ENCODE peak calls at places on chromosomes 13 and 19, in six cellular contexts. T is PC-3, E is breast epithelium, W is fibroblast of lung, J is mucosa of descending colon, U is BJ. S is an unnamed sample.

GRCh38 chr19:8607386-8607785 is 3.1 kb downstream of the ADAMTS10 start:
- DNase-seq in T (no peak), E (no peak), W (peak; percentile 33), J (no peak), U (no peak), S (no peak)

GRCh38 chr19:10431254-10431942 is 11.1 kb downstream of the PDE4A start:
- DNase-seq in T (peak; percentile 37), E (no peak), W (no peak), J (peak; percentile 65), U (no peak), S (no peak)

GRCh38 chr19:19410553-19411550 is 5.4 kb downstream of the GATAD2A start:
- DNase-seq in T (no peak), E (no peak), W (no peak), J (no peak), U (no peak), S (no peak)

GRCh38 chr19:57841364-57841763 is 8.3 kb upstream of the ZNF587 start:
- DNase-seq in T (no peak), E (no peak), W (no peak), J (no peak), U (no peak), S (no peak)

GRCh38 chr19:18317998-18318800 is 4.7 kb downstream of the LSM4 start:
- DNase-seq in T (no peak), E (no peak), W (no peak), J (peak; percentile 73), U (no peak), S (no peak)

GRCh38 chr19:50638576-50638975 is 1.1 kb downstream of the SYT3 start:
- DNase-seq in T (no peak), E (no peak), W (no peak), J (no peak), U (no peak), S (no peak)

GRCh38 chr19:38213911-38214625 is 10.0 kb downstream of the DPF1 start:
- DNase-seq in T (peak; percentile 18), E (no peak), W (peak; percentile 29), J (no peak), U (no peak), S (peak; percentile 40)

GRCh38 chr19:6963937-6964336 is 57.3 kb downstream of the MBD3L2B start:
- DNase-seq in T (peak; percentile 31), E (no peak), W (no peak), J (no peak), U (no peak), S (no peak)

GRCh38 chr13:30780338-30780981 is 45.1 kb downstream of the ALOX5AP start:
- DNase-seq in T (no peak), E (no peak), W (no peak), J (no peak), U (no peak), S (no peak)

GRCh38 chr13:30774214-30774730 is 38.9 kb downstream of the ALOX5AP start:
- DNase-seq in T (no peak), E (no peak), W (no peak), J (no peak), U (no peak), S (no peak)

GRCh38 chr13:30779608-30780007 is 44.3 kb downstream of the ALOX5AP start:
- DNase-seq in T (no peak), E (no peak), W (no peak), J (no peak), U (no peak), S (no peak)

GRCh38 chr13:30776661-30777060 is 41.3 kb downstream of the ALOX5AP start:
- DNase-seq in T (no peak), E (no peak), W (no peak), J (no peak), U (no peak), S (no peak)
- TF ChIP-seq CTCF in T (no peak), E (no peak), W (no peak), J (no peak), U (no peak), S (no peak)

DNA sequence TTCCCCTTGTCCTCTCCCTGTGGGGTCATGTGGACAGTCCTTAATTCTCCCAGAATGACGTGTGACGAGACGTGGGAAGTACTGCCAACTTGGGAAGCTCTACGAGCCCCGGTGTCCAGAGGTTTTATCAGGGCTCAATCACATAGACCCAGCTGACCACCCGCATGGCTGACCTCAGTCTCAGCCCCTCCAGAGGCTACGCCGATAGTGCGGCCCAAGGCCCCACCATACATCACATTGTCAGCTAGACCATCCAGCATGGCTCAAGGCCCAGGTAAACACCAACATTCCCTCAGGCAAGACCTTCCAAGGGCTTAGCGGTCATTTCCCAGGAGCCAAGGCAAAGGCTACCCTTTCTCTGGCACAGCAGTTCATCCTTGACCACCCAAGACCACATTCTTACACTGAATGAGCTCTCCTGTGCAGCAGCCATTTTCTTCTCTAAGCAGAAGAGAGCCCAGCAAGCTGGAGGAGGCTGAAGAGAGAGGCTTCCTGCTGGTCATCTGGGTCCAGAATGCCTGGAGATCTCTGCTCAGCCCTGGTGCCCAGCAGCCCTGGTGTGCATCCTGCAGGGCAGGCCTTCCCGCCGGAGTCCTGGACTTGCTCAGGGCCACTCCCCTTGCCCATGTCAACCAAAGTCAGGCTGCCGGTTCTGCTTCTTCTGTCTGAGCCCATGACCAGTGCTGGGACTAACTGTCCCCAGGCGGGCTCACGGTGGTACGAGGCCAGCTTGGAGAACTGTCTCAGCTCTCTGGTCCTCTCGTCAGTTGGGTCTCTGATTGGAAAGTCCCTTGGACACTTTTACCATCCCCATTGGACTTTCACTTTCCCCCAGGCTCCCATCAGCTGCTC is 7.9 kb upstream of the F10 start:
- DNase-seq in T (no peak), E (peak; percentile 36), W (no peak), J (no peak), U (no peak), S (no peak)
- H3K4me3 ChIP-seq in T (no peak overlapping the region), E (no peak overlapping the region), W (no peak overlapping the region), J (no peak overlapping the region), U (no peak overlapping the region), S (no peak overlapping the region)

GRCh38 chr13:60163525-60164471 is at the start of gene DIAPH3:
- DNase-seq in T (peak; percentile 92), E (peak; percentile 95), W (peak; percentile 96), J (peak; percentile 98), U (peak; percentile 76), S (peak; percentile 75)
- TF ChIP-seq CTCF in T (no peak), E (no peak), W (no peak), J (no peak), U (peak; percentile 2), S (no peak)

GRCh38 chr19:49210108-49210900 is 52.7 kb downstream of the TRPM4 start:
- DNase-seq in T (peak; percentile 22), E (no peak), W (peak; percentile 49), J (peak; percentile 56), U (no peak), S (no peak)
- H3K4me3 ChIP-seq in T (no peak overlapping the region), E (no peak overlapping the region), W (peak overlapping the region; percentile 17), J (no peak overlapping the region), U (no peak overlapping the region), S (no peak overlapping the region)

GRCh38 chr13:41061075-41061913 is at the start of gene WBP4:
- DNase-seq in T (peak; percentile 88), E (peak; percentile 94), W (peak; percentile 98), J (peak; percentile 96), U (peak; percentile 55), S (peak; percentile 76)

GRCh38 chr13:41059466-41059865 is 1.8 kb upstream of the WBP4 start:
- DNase-seq in T (peak; percentile 5), E (no peak), W (no peak), J (no peak), U (no peak), S (no peak)

GRCh38 chr13:41058229-41059070 is 2.9 kb upstream of the WBP4 start:
- DNase-seq in T (no peak), E (no peak), W (no peak), J (no peak), U (no peak), S (no peak)

GRCh38 chr13:41060723-41061074 is 610 bp upstream of the WBP4 start:
- DNase-seq in T (peak; percentile 67), E (peak; percentile 82), W (no peak), J (peak; percentile 87), U (no peak), S (no peak)

DNA sequence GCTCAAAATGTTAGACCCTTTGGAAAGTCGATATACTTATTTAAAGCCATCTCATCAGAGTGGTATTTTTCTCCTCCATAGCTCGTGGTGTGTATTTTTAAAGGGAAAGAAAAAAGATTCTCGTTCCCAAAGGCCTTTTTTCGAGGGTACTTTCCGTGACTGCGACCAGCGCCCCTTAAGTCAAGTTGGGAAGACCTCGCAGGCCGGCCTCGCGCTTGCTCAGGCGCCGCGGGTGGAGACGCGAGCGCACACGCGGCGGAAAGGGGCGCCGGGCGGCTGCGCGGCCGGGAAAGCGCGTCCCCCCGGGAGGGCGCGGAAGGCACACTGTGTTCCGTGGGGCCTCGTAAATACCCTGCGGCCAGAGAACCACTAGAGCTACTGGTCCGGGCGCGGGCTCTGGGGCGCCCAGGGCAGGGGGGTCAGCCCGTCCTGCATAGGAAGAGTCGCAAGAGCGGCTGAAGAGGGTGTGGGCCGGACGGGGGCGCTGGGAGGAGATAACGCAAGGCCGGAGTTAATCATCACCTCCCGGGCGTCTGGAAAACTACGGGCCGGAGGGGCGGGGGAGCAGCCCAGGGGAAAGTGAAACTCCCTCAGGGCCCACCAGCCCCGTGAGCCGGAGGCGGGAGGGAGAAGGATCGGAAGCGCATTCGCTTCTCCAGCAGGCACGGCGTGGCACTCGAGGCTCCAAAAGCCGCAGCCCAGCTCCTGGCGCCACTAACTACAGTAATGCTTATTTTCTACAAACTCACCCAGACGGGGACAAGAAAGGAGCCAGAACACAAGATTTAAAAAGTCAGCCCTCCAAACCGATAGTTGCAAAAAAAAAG is 1.2 kb upstream of the WBP4 start:
- DNase-seq in T (peak; percentile 75), E (peak; percentile 75), W (peak; percentile 91), J (peak; percentile 93), U (peak; percentile 40), S (peak; percentile 63)
- TF ChIP-seq CTCF in T (peak; percentile 46), E (no peak), W (peak; percentile 26), J (no peak), U (peak; percentile 51), S (peak; percentile 36)

GRCh38 chr19:3364501-3364858 is 1.9 kb upstream of the NFIC start:
- DNase-seq in T (no peak), E (no peak), W (no peak), J (no peak), U (no peak), S (no peak)

GRCh38 chr19:3363841-3364500 is 2.4 kb upstream of the NFIC start:
- DNase-seq in T (no peak), E (no peak), W (no peak), J (no peak), U (no peak), S (no peak)

GRCh38 chr19:3366104-3366760 is at the start of gene NFIC:
- DNase-seq in T (peak; percentile 50), E (peak; percentile 82), W (peak; percentile 95), J (peak; percentile 76), U (no peak), S (peak; percentile 52)

GRCh38 chr19:3365447-3366103 is 808 bp upstream of the NFIC start:
- DNase-seq in T (peak; percentile 52), E (peak; percentile 70), W (no peak), J (peak; percentile 69), U (no peak), S (no peak)

DNA sequence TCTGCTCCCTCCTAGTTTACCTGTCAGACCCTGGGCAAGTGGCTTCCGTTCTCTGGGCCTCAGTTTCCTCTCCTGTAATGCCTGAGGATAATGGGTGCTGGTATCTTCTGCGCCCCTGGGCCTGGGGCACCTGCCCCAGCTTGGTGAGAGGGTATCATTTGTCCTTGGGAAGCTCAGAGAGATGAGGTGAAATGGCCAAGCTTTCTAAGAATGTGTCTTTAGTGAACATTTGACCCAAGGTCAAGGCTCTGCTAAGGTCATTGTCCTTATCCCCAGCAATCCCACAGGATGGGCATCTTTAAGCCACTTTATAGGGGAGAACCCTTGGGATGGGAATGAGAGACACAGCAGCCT is 1.3 kb upstream of the NFIC start:
- DNase-seq in T (no peak), E (no peak), W (no peak), J (no peak), U (no peak), S (no peak)
- H3K4me3 ChIP-seq in T (no peak overlapping the region), E (no peak overlapping the region), W (no peak overlapping the region), J (no peak overlapping the region), U (no peak overlapping the region), S (no peak overlapping the region)

GRCh38 chr13:69092615-69093322 is 1014.9 kb upstream of the ATXN8OS start:
- DNase-seq in T (no peak), E (no peak), W (no peak), J (no peak), U (no peak), S (no peak)
- TF ChIP-seq CTCF in T (no peak), E (no peak), W (no peak), J (no peak), U (no peak), S (no peak)

S was measured in AG09309.